ENCODE peak calls at places on chromosomes 12 and 14, in four cellular contexts. One of them, this sample, is unnamed.

GRCh38 chr12:12896261-12896660 is 4.9 kb downstream of the GPRC5A start:
- DNase-seq in neuronal stem cell: no peak
- DNase-seq in T-helper 17 cell: no peak
- DNase-seq in stimulated activated CD4-positive, alpha-beta T cell treated with anti-CD3 and anti-CD28 coated beads, Interleukin-2, amount 100 ng/mL, for 48 hours: no peak
- DNase-seq in this sample: no peak

GRCh38 chr12:68913682-68914081 is 19.3 kb downstream of the CPM start:
- DNase-seq in stimulated activated CD4-positive, alpha-beta T cell treated with anti-CD3 and anti-CD28 coated beads, Interleukin-2, amount 100 ng/mL, for 48 hours: no peak
- DNase-seq in neuronal stem cell: no peak
- DNase-seq in T-helper 17 cell: no peak
- DNase-seq in this sample: no peak

GRCh38 chr12:98885778-98886177 is 240.7 kb downstream of the APAF1 start:
- DNase-seq in stimulated activated CD4-positive, alpha-beta T cell treated with anti-CD3 and anti-CD28 coated beads, Interleukin-2, amount 100 ng/mL, for 48 hours: no peak
- DNase-seq in T-helper 17 cell: no peak
- DNase-seq in neuronal stem cell: no peak
- DNase-seq in this sample: no peak

GRCh38 chr12:5276327-5276880 is 155.5 kb upstream of the NTF3 start:
- DNase-seq in stimulated activated CD4-positive, alpha-beta T cell treated with anti-CD3 and anti-CD28 coated beads, Interleukin-2, amount 100 ng/mL, for 48 hours: no peak
- DNase-seq in T-helper 17 cell: no peak
- DNase-seq in neuronal stem cell: no peak
- DNase-seq in this sample: no peak

GRCh38 chr14:101255765-101256125 is 305.6 kb upstream of the DIO3 start:
- DNase-seq in stimulated activated CD4-positive, alpha-beta T cell treated with anti-CD3 and anti-CD28 coated beads, Interleukin-2, amount 100 ng/mL, for 48 hours: no peak
- DNase-seq in neuronal stem cell: no peak
- DNase-seq in T-helper 17 cell: no peak
- DNase-seq in this sample: no peak

GRCh38 chr12:57243521-57244305 is 7.3 kb downstream of the STAC3 start:
- DNase-seq in T-helper 17 cell: peak
- DNase-seq in stimulated activated CD4-positive, alpha-beta T cell treated with anti-CD3 and anti-CD28 coated beads, Interleukin-2, amount 100 ng/mL, for 48 hours: peak
- DNase-seq in neuronal stem cell: no peak
- DNase-seq in this sample: peak

GRCh38 chr12:67810166-67810565 is 161.6 kb downstream of the DYRK2 start:
- DNase-seq in T-helper 17 cell: no peak
- DNase-seq in neuronal stem cell: no peak
- DNase-seq in stimulated activated CD4-positive, alpha-beta T cell treated with anti-CD3 and anti-CD28 coated beads, Interleukin-2, amount 100 ng/mL, for 48 hours: no peak
- DNase-seq in this sample: no peak

GRCh38 chr14:68285421-68286179 is 466.0 kb downstream of the RAD51B start:
- DNase-seq in neuronal stem cell: no peak
- DNase-seq in T-helper 17 cell: peak
- DNase-seq in stimulated activated CD4-positive, alpha-beta T cell treated with anti-CD3 and anti-CD28 coated beads, Interleukin-2, amount 100 ng/mL, for 48 hours: peak
- DNase-seq in this sample: no peak

GRCh38 chr12:65632131-65632855 is 192.0 kb upstream of the HMGA2 start:
- DNase-seq in stimulated activated CD4-positive, alpha-beta T cell treated with anti-CD3 and anti-CD28 coated beads, Interleukin-2, amount 100 ng/mL, for 48 hours: no peak
- DNase-seq in neuronal stem cell: no peak
- DNase-seq in T-helper 17 cell: no peak
- DNase-seq in this sample: no peak

GRCh38 chr14:97177016-97177415 is 379.8 kb downstream of the VRK1 start:
- DNase-seq in stimulated activated CD4-positive, alpha-beta T cell treated with anti-CD3 and anti-CD28 coated beads, Interleukin-2, amount 100 ng/mL, for 48 hours: peak
- DNase-seq in T-helper 17 cell: peak
- DNase-seq in neuronal stem cell: no peak
- DNase-seq in this sample: no peak

GRCh38 chr12:29004066-29004935 is 144.8 kb upstream of the FAR2 start:
- DNase-seq in T-helper 17 cell: no peak
- DNase-seq in stimulated activated CD4-positive, alpha-beta T cell treated with anti-CD3 and anti-CD28 coated beads, Interleukin-2, amount 100 ng/mL, for 48 hours: no peak
- DNase-seq in neuronal stem cell: no peak
- DNase-seq in this sample: no peak

GRCh38 chr12:80551897-80552296 is 107.9 kb downstream of the PTPRQ start:
- DNase-seq in stimulated activated CD4-positive, alpha-beta T cell treated with anti-CD3 and anti-CD28 coated beads, Interleukin-2, amount 100 ng/mL, for 48 hours: no peak
- DNase-seq in T-helper 17 cell: no peak
- DNase-seq in neuronal stem cell: no peak
- DNase-seq in this sample: no peak

GRCh38 chr14:32593290-32593942 is 264.3 kb downstream of the AKAP6 start:
- DNase-seq in stimulated activated CD4-positive, alpha-beta T cell treated with anti-CD3 and anti-CD28 coated beads, Interleukin-2, amount 100 ng/mL, for 48 hours: no peak
- DNase-seq in neuronal stem cell: no peak
- DNase-seq in T-helper 17 cell: no peak
- DNase-seq in this sample: no peak

GRCh38 chr12:47268501-47269459 is 189.0 kb upstream of the AMIGO2 start:
- DNase-seq in T-helper 17 cell: no peak
- DNase-seq in neuronal stem cell: no peak
- DNase-seq in stimulated activated CD4-positive, alpha-beta T cell treated with anti-CD3 and anti-CD28 coated beads, Interleukin-2, amount 100 ng/mL, for 48 hours: no peak
- DNase-seq in this sample: peak

GRCh38 chr12:109387425-109388166 is 39.9 kb downstream of the MYO1H start:
- DNase-seq in stimulated activated CD4-positive, alpha-beta T cell treated with anti-CD3 and anti-CD28 coated beads, Interleukin-2, amount 100 ng/mL, for 48 hours: no peak
- DNase-seq in T-helper 17 cell: no peak
- DNase-seq in neuronal stem cell: no peak
- DNase-seq in this sample: no peak

GRCh38 chr12:30792648-30793499 is 38.1 kb upstream of the CAPRIN2 start:
- DNase-seq in neuronal stem cell: no peak
- DNase-seq in T-helper 17 cell: no peak
- DNase-seq in stimulated activated CD4-positive, alpha-beta T cell treated with anti-CD3 and anti-CD28 coated beads, Interleukin-2, amount 100 ng/mL, for 48 hours: no peak
- DNase-seq in this sample: no peak

GRCh38 chr12:57240069-57240921 is 10.7 kb downstream of the STAC3 start:
- DNase-seq in T-helper 17 cell: peak
- DNase-seq in stimulated activated CD4-positive, alpha-beta T cell treated with anti-CD3 and anti-CD28 coated beads, Interleukin-2, amount 100 ng/mL, for 48 hours: peak
- DNase-seq in neuronal stem cell: no peak
- DNase-seq in this sample: no peak

GRCh38 chr14:23481362-23481970 is 12.0 kb downstream of the NGDN start:
- DNase-seq in T-helper 17 cell: no peak
- DNase-seq in neuronal stem cell: peak
- DNase-seq in stimulated activated CD4-positive, alpha-beta T cell treated with anti-CD3 and anti-CD28 coated beads, Interleukin-2, amount 100 ng/mL, for 48 hours: no peak
- DNase-seq in this sample: no peak

GRCh38 chr12:53754633-53755261 is 3.0 kb upstream of the CISTR start:
- DNase-seq in neuronal stem cell: no peak
- DNase-seq in stimulated activated CD4-positive, alpha-beta T cell treated with anti-CD3 and anti-CD28 coated beads, Interleukin-2, amount 100 ng/mL, for 48 hours: no peak
- DNase-seq in T-helper 17 cell: no peak
- DNase-seq in this sample: no peak

GRCh38 chr12:82835217-82835616 is 148.5 kb downstream of the TMTC2 start:
- DNase-seq in neuronal stem cell: no peak
- DNase-seq in stimulated activated CD4-positive, alpha-beta T cell treated with anti-CD3 and anti-CD28 coated beads, Interleukin-2, amount 100 ng/mL, for 48 hours: no peak
- DNase-seq in T-helper 17 cell: no peak
- DNase-seq in this sample: no peak

GRCh38 chr12:85825751-85826150 is 10.5 kb downstream of the RASSF9 start:
- DNase-seq in neuronal stem cell: no peak
- DNase-seq in T-helper 17 cell: no peak
- DNase-seq in stimulated activated CD4-positive, alpha-beta T cell treated with anti-CD3 and anti-CD28 coated beads, Interleukin-2, amount 100 ng/mL, for 48 hours: no peak
- DNase-seq in this sample: no peak

GRCh38 chr14:35898217-35898775 is 72.2 kb downstream of the BRMS1L start:
- DNase-seq in T-helper 17 cell: no peak
- DNase-seq in stimulated activated CD4-positive, alpha-beta T cell treated with anti-CD3 and anti-CD28 coated beads, Interleukin-2, amount 100 ng/mL, for 48 hours: no peak
- DNase-seq in neuronal stem cell: no peak
- DNase-seq in this sample: no peak

GRCh38 chr12:68785823-68786222 is 22.2 kb upstream of the MDM2 start:
- DNase-seq in stimulated activated CD4-positive, alpha-beta T cell treated with anti-CD3 and anti-CD28 coated beads, Interleukin-2, amount 100 ng/mL, for 48 hours: no peak
- DNase-seq in T-helper 17 cell: no peak
- DNase-seq in neuronal stem cell: no peak
- DNase-seq in this sample: no peak

GRCh38 chr14:75533791-75534190 is 11.5 kb downstream of the BATF start:
- DNase-seq in T-helper 17 cell: no peak
- DNase-seq in neuronal stem cell: no peak
- DNase-seq in stimulated activated CD4-positive, alpha-beta T cell treated with anti-CD3 and anti-CD28 coated beads, Interleukin-2, amount 100 ng/mL, for 48 hours: no peak
- DNase-seq in this sample: no peak

GRCh38 chr12:48947727-48948126 is 9.6 kb downstream of the ARF3 start:
- DNase-seq in stimulated activated CD4-positive, alpha-beta T cell treated with anti-CD3 and anti-CD28 coated beads, Interleukin-2, amount 100 ng/mL, for 48 hours: no peak
- DNase-seq in T-helper 17 cell: no peak
- DNase-seq in neuronal stem cell: no peak
- DNase-seq in this sample: no peak

GRCh38 chr12:33830070-33830469 is 192.2 kb upstream of the ALG10 start:
- DNase-seq in T-helper 17 cell: no peak
- DNase-seq in stimulated activated CD4-positive, alpha-beta T cell treated with anti-CD3 and anti-CD28 coated beads, Interleukin-2, amount 100 ng/mL, for 48 hours: no peak
- DNase-seq in neuronal stem cell: no peak
- DNase-seq in this sample: no peak

GRCh38 chr14:77097006-77097688 is 911 bp upstream of the CIPC start:
- DNase-seq in neuronal stem cell: no peak
- DNase-seq in stimulated activated CD4-positive, alpha-beta T cell treated with anti-CD3 and anti-CD28 coated beads, Interleukin-2, amount 100 ng/mL, for 48 hours: no peak
- DNase-seq in T-helper 17 cell: no peak
- DNase-seq in this sample: no peak